ENCODE peak calls at places on chromosomes 2 and 18, in seven cellular contexts. One of them, this sample, is unnamed.

GRCh38 chr2:242035858-242036652 is 166.5 kb downstream of the RTP5 start:
- DNase-seq in NCI-H1417: peak
- DNase-seq in HS-5: no peak
- DNase-seq in effector CD4-positive, alpha-beta T cell: no peak
- DNase-seq in HCT116: no peak
- DNase-seq in SK-N-DZ: no peak
- DNase-seq in cerebellar cortex: no peak
- DNase-seq in this sample: no peak

GRCh38 chr18:28045176-28045810 is 131.6 kb downstream of the CDH2 start:
- DNase-seq in SK-N-DZ: no peak
- DNase-seq in HS-5: no peak
- DNase-seq in HCT116: no peak
- DNase-seq in NCI-H1417: peak
- DNase-seq in cerebellar cortex: peak
- DNase-seq in effector CD4-positive, alpha-beta T cell: no peak
- DNase-seq in this sample: peak

GRCh38 chr2:239202343-239202742 is 198.5 kb downstream of the HDAC4 start:
- DNase-seq in HCT116: no peak
- DNase-seq in NCI-H1417: no peak
- DNase-seq in HS-5: no peak
- DNase-seq in SK-N-DZ: no peak
- DNase-seq in cerebellar cortex: no peak
- DNase-seq in effector CD4-positive, alpha-beta T cell: no peak
- DNase-seq in this sample: no peak

GRCh38 chr18:12742453-12742852 is 39.6 kb downstream of the PSMG2 start:
- DNase-seq in cerebellar cortex: no peak
- DNase-seq in HCT116: no peak
- DNase-seq in NCI-H1417: no peak
- DNase-seq in effector CD4-positive, alpha-beta T cell: no peak
- DNase-seq in SK-N-DZ: no peak
- DNase-seq in HS-5: peak
- DNase-seq in this sample: peak

GRCh38 chr2:26177122-26177521 is 4.2 kb downstream of the GAREM2 start:
- DNase-seq in cerebellar cortex: no peak
- DNase-seq in HS-5: no peak
- DNase-seq in HCT116: no peak
- DNase-seq in effector CD4-positive, alpha-beta T cell: no peak
- DNase-seq in SK-N-DZ: no peak
- DNase-seq in NCI-H1417: no peak
- DNase-seq in this sample: no peak

GRCh38 chr2:15732341-15733077 is 140.8 kb downstream of the DDX1 start:
- DNase-seq in HS-5: no peak
- DNase-seq in effector CD4-positive, alpha-beta T cell: no peak
- DNase-seq in cerebellar cortex: no peak
- DNase-seq in SK-N-DZ: peak
- DNase-seq in NCI-H1417: no peak
- DNase-seq in HCT116: no peak
- DNase-seq in this sample: peak

GRCh38 chr2:37301408-37301807 is 23.2 kb downstream of the PRKD3 start:
- DNase-seq in NCI-H1417: peak
- DNase-seq in effector CD4-positive, alpha-beta T cell: no peak
- DNase-seq in SK-N-DZ: no peak
- DNase-seq in HS-5: no peak
- DNase-seq in cerebellar cortex: no peak
- DNase-seq in HCT116: no peak
- DNase-seq in this sample: no peak

GRCh38 chr2:204664708-204665121 is 119.4 kb downstream of the PARD3B start:
- DNase-seq in HCT116: no peak
- DNase-seq in effector CD4-positive, alpha-beta T cell: no peak
- DNase-seq in NCI-H1417: no peak
- DNase-seq in HS-5: peak
- DNase-seq in cerebellar cortex: no peak
- DNase-seq in SK-N-DZ: no peak
- DNase-seq in this sample: peak

GRCh38 chr2:149860276-149860921 is 272.8 kb upstream of the MMADHC start:
- DNase-seq in effector CD4-positive, alpha-beta T cell: no peak
- DNase-seq in HS-5: no peak
- DNase-seq in NCI-H1417: no peak
- DNase-seq in SK-N-DZ: no peak
- DNase-seq in HCT116: no peak
- DNase-seq in cerebellar cortex: no peak
- DNase-seq in this sample: peak

GRCh38 chr2:23213196-23213595 is 171.8 kb upstream of the KLHL29 start:
- DNase-seq in HS-5: no peak
- DNase-seq in SK-N-DZ: no peak
- DNase-seq in NCI-H1417: no peak
- DNase-seq in cerebellar cortex: no peak
- DNase-seq in HCT116: no peak
- DNase-seq in effector CD4-positive, alpha-beta T cell: no peak
- DNase-seq in this sample: no peak

GRCh38 chr18:45571714-45572113 is 43.6 kb upstream of the SLC14A2 start:
- DNase-seq in NCI-H1417: no peak
- DNase-seq in SK-N-DZ: no peak
- DNase-seq in HS-5: no peak
- DNase-seq in HCT116: peak
- DNase-seq in cerebellar cortex: no peak
- DNase-seq in effector CD4-positive, alpha-beta T cell: no peak
- DNase-seq in this sample: no peak

GRCh38 chr2:38377501-38378258 is 607 bp upstream of the ATL2 start:
- DNase-seq in NCI-H1417: peak
- DNase-seq in HS-5: peak
- DNase-seq in effector CD4-positive, alpha-beta T cell: no peak
- DNase-seq in SK-N-DZ: peak
- DNase-seq in HCT116: no peak
- DNase-seq in cerebellar cortex: no peak
- DNase-seq in this sample: peak

GRCh38 chr2:207944334-207944733 is 81.0 kb downstream of the PLEKHM3 start:
- DNase-seq in effector CD4-positive, alpha-beta T cell: no peak
- DNase-seq in SK-N-DZ: no peak
- DNase-seq in cerebellar cortex: no peak
- DNase-seq in NCI-H1417: no peak
- DNase-seq in HCT116: no peak
- DNase-seq in HS-5: no peak
- DNase-seq in this sample: no peak

This sample was measured in iris pigment epithelial cell.